ENCODE peak calls at places on chromosomes 11 and 22, in seven cellular contexts. W, B, V, P, H, M and C are unnamed samples.
A peak's percentile ranks its signal among the peaks of the same experiment; 100 is the strongest.

GRCh38 chr11:35540526-35540925 is 15.1 kb upstream of the PAMR1 start:
- DNase-seq in P (no peak), M (no peak), B (peak; percentile 45), H (peak; percentile 54), V (no peak), W (no peak), C (no peak)

GRCh38 chr22:48717883-48718817 is 1109.5 kb downstream of the BRD1 start:
- DNase-seq in W (no peak), H (no peak), M (no peak), P (no peak), B (no peak), V (no peak), C (no peak)

GRCh38 chr11:9176136-9176535 is 84.7 kb upstream of the SCUBE2 start:
- DNase-seq in W (no peak), B (no peak), M (no peak), V (no peak), P (no peak), H (no peak), C (no peak)

GRCh38 chr11:69585385-69585784 is 55.6 kb upstream of the CCND1 start:
- DNase-seq in P (no peak), H (no peak), M (no peak), V (no peak), W (no peak), B (no peak), C (no peak)

GRCh38 chr22:36948273-36949055 is 35.0 kb downstream of the CSF2RB start:
- DNase-seq in M (no peak), P (no peak), H (peak; percentile 5), B (no peak), V (no peak), W (no peak), C (no peak)

GRCh38 chr22:45263790-45264269 is 20.9 kb upstream of the UPK3A start:
- DNase-seq in V (no peak), M (peak; percentile 83), P (no peak), B (peak; percentile 84), W (peak; percentile 84), H (peak; percentile 91), C (peak; percentile 88)

GRCh38 chr11:92397356-92397755 is 172.7 kb downstream of the FAT3 start:
- DNase-seq in V (no peak), H (no peak), P (no peak), M (no peak), B (no peak), W (no peak), C (peak; percentile 60)

GRCh38 chr11:17559341-17560087 is 12.5 kb downstream of the OTOG start:
- DNase-seq in B (no peak), W (peak; percentile 20), H (no peak), P (no peak), M (no peak), V (no peak), C (no peak)

GRCh38 chr11:64897381-64898075 is 19.1 kb upstream of the EHD1 start:
- DNase-seq in P (no peak), W (no peak), M (no peak), V (no peak), H (no peak), B (no peak), C (no peak)

GRCh38 chr11:17742019-17742418 is 7.4 kb downstream of the KCNC1 start:
- DNase-seq in P (no peak), V (no peak), B (no peak), H (no peak), M (no peak), W (no peak), C (no peak)

GRCh38 chr22:46373166-46373565 is 37.7 kb downstream of the TRMU start:
- DNase-seq in B (no peak), V (no peak), P (no peak), M (no peak), H (no peak), W (no peak), C (no peak)

GRCh38 chr11:46916669-46917108 is 1.7 kb downstream of the LRP4 start:
- DNase-seq in P (no peak), W (peak; percentile 70), H (peak; percentile 94), B (peak; percentile 78), M (no peak), V (no peak), C (peak; percentile 92)

GRCh38 chr11:118916842-118917388 is 8.8 kb downstream of the BCL9L start:
- DNase-seq in M (peak; percentile 73), P (no peak), V (no peak), W (peak; percentile 83), H (peak; percentile 85), B (peak; percentile 75), C (peak; percentile 99)

GRCh38 chr11:62504158-62504973 is 42.2 kb downstream of the AHNAK start:
- DNase-seq in B (no peak), W (peak; percentile 49), M (peak; percentile 90), H (no peak), P (no peak), V (peak; percentile 27), C (peak; percentile 70)

GRCh38 chr11:18754308-18754707 is 28.3 kb upstream of the IGSF22 start:
- DNase-seq in P (no peak), V (no peak), W (no peak), B (peak; percentile 52), H (peak; percentile 40), M (no peak), C (no peak)

GRCh38 chr11:57667065-57667714 is 724 bp upstream of the ZDHHC5 start:
- DNase-seq in V (peak; percentile 98), P (peak; percentile 96), W (peak; percentile 98), M (peak; percentile 96), H (peak; percentile 99), B (peak; percentile 99), C (peak; percentile 99)

GRCh38 chr22:38034884-38035529 is 22.2 kb upstream of the PICK1 start:
- DNase-seq in M (no peak), P (no peak), W (peak; percentile 29), H (no peak), B (no peak), V (no peak), C (no peak)

GRCh38 chr11:66124564-66124963 is 54.5 kb downstream of the PACS1 start:
- DNase-seq in H (peak; percentile 63), V (no peak), P (no peak), W (no peak), M (no peak), B (peak; percentile 83), C (no peak)

GRCh38 chr11:76748931-76749330 is 34.2 kb upstream of the TSKU start:
- DNase-seq in H (no peak), W (no peak), M (no peak), B (no peak), V (no peak), P (no peak), C (no peak)

GRCh38 chr22:44486538-44486937 is 11.5 kb downstream of the RTL6 start:
- DNase-seq in V (no peak), W (no peak), M (peak; percentile 50), H (peak; percentile 22), B (peak; percentile 27), P (no peak), C (no peak)

GRCh38 chr11:85423331-85423730 is 203.8 kb downstream of the DLG2 start:
- DNase-seq in W (no peak), V (no peak), H (no peak), P (no peak), M (no peak), B (no peak), C (no peak)

GRCh38 chr11:57482782-57483569 is 22.6 kb downstream of the RTN4RL2 start:
- DNase-seq in W (peak; percentile 81), H (peak; percentile 45), M (no peak), P (no peak), V (peak; percentile 55), B (peak; percentile 21), C (peak; percentile 69)

GRCh38 chr11:61446211-61446651 is 16.3 kb downstream of the SDHAF2 start:
- DNase-seq in V (peak; percentile 87), P (peak; percentile 69), H (peak; percentile 96), B (peak; percentile 97), M (peak; percentile 95), W (peak; percentile 90), C (peak; percentile 93)

GRCh38 chr11:61445535-61445934 is 15.6 kb downstream of the SDHAF2 start:
- DNase-seq in P (no peak), M (no peak), B (peak; percentile 19), H (no peak), V (no peak), W (no peak), C (no peak)

GRCh38 chr11:61448552-61448927 is 18.6 kb downstream of the SDHAF2 start:
- DNase-seq in B (no peak), P (no peak), V (no peak), M (no peak), H (peak; percentile 14), W (no peak), C (no peak)

GRCh38 chr11:61452825-61453224 is 22.9 kb downstream of the SDHAF2 start:
- DNase-seq in B (no peak), V (no peak), M (no peak), W (no peak), H (no peak), P (no peak), C (no peak)

GRCh38 chr11:61447601-61448551 is 18.0 kb downstream of the SDHAF2 start:
- DNase-seq in H (peak; percentile 34), V (no peak), P (no peak), B (peak; percentile 50), W (no peak), M (no peak), C (no peak)
- H3K4ac ChIP-seq in H (no peak overlapping the region), V (no peak overlapping the region), P (no peak overlapping the region), B (no peak overlapping the region), W (no peak overlapping the region), M (no peak overlapping the region), C (no peak overlapping the region)

GRCh38 chr11:30012346-30012745 is 4.5 kb downstream of the KCNA4 start:
- DNase-seq in P (no peak), H (no peak), W (no peak), M (no peak), V (no peak), B (no peak), C (no peak)
- H3K27me3 ChIP-seq in P (peaks cover 30% of the 10 kb centered on the region), H (peaks cover 29% of the 10 kb centered on the region), W (peaks cover 43% of the 10 kb centered on the region), M (peaks cover 25% of the 10 kb centered on the region), V (peaks cover 35% of the 10 kb centered on the region), B (peaks cover 11% of the 10 kb centered on the region), C (peaks cover 26% of the 10 kb centered on the region)

GRCh38 chr11:88252208-88252607 is 77.0 kb upstream of the RAB38 start:
- DNase-seq in W (no peak), M (no peak), B (no peak), P (no peak), H (no peak), V (no peak), C (no peak)

GRCh38 chr11:88250566-88251080 is 75.4 kb upstream of the RAB38 start:
- DNase-seq in M (no peak), W (no peak), P (no peak), H (no peak), B (no peak), V (no peak), C (no peak)

GRCh38 chr11:88246680-88247079 is 71.4 kb upstream of the RAB38 start:
- DNase-seq in V (no peak), H (peak; percentile 12), W (no peak), B (peak; percentile 86), M (no peak), P (no peak), C (no peak)
- H3K4ac ChIP-seq in V (no peak overlapping the region), H (no peak overlapping the region), W (no peak overlapping the region), B (no peak overlapping the region), M (no peak overlapping the region), P (no peak overlapping the region), C (no peak overlapping the region)

DNA sequence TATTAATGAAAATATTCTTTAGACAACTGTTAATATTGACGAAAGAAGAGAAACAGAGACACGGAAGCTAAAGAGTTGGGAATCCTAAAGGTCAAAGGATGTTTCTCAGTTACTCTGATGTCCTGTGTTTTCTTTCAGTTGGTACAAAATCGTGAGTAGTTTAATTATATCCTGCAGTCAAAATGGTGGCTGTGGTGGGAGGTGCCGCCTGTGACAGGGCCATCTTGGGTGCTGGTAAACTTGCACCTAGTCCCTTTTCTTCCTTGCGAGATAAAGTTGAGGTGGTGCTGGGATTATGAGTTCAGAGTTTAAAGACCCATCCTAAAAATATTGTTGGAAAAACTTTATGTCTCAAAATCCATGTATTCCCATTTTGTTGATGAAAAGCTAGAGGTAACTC is 2.2 kb downstream of the CECR2 start:
- DNase-seq in M (no peak), B (no peak), P (no peak), H (no peak), V (no peak), W (no peak), C (no peak)
- H3K27me3 ChIP-seq in M (no peaks in the 10 kb centered on the region), B (peaks cover 42% of the 10 kb centered on the region), P (no peaks in the 10 kb centered on the region), H (peaks cover 67% of the 10 kb centered on the region), V (no peaks in the 10 kb centered on the region), W (no peaks in the 10 kb centered on the region), C (no peaks in the 10 kb centered on the region)